ENCODE peak calls at places on chromosomes 16 and 17, in seven cellular contexts. S is lung microvascular endothelial cell, W is tibial nerve, Q is neural progenitor cell, Z is kidney glomerular epithelial cell, J is omental fat pad, X is Calu3. E is an unnamed sample.

GRCh38 chr17:44362056-44362355 is 1.6 kb downstream of the FAM171A2 start:
- DNase-seq in S (no peak), W (no peak), Q (no peak), Z (no peak), J (no peak), X (no peak), E (no peak)

GRCh38 chr16:2483160-2483559 is 8.2 kb downstream of the TBC1D24 start:
- DNase-seq in S (no peak), W (no peak), Q (no peak), Z (no peak), J (no peak), X (no peak), E (no peak)

GRCh38 chr17:75892556-75893224 is 4.1 kb downstream of the TRIM65 start:
- DNase-seq in S (no peak), W (no peak), Q (no peak), Z (no peak), J (no peak), X (no peak), E (no peak)

GRCh38 chr16:2028620-2029220 is 2.0 kb downstream of the NHERF2 start:
- DNase-seq in S (no peak), W (no peak), Q (no peak), Z (no peak), J (no peak), X (no peak), E (no peak)

GRCh38 chr16:77680496-77680895 is 41.8 kb upstream of the NUDT7 start:
- DNase-seq in S (no peak), W (no peak), Q (no peak), Z (no peak), J (no peak), X (no peak), E (no peak)

GRCh38 chr16:11674818-11675560 is 6.7 kb downstream of the SNN start:
- DNase-seq in S (peak), W (no peak), Q (no peak), Z (peak), J (no peak), X (peak), E (peak)

GRCh38 chr16:67910162-67910561 is 17.1 kb downstream of the PSKH1 start:
- DNase-seq in S (peak), W (no peak), Q (no peak), Z (no peak), J (no peak), X (no peak), E (no peak)

GRCh38 chr17:47225911-47226688 is 17.0 kb downstream of the MYL4 start:
- DNase-seq in S (peak), W (no peak), Q (no peak), Z (no peak), J (no peak), X (no peak), E (peak)

GRCh38 chr17:62653002-62653830 is 25.7 kb downstream of the MRC2 start:
- DNase-seq in S (peak), W (no peak), Q (peak), Z (peak), J (peak), X (peak), E (no peak)

GRCh38 chr16:24747425-24747824 is 18.0 kb downstream of the TNRC6A start:
- DNase-seq in S (no peak), W (no peak), Q (no peak), Z (no peak), J (no peak), X (no peak), E (no peak)

E was measured in renal cortical epithelial cell.